ENCODE peak calls at places on chromosomes 13 and 19, in four cellular contexts. O is brain microvascular endothelial cell, E is right atrium auricular region, T is K562. L is an unnamed sample. For H3K27me3, the result is how much of the 10 kb centered on the place peaks cover.

GRCh38 chr19:56668676-56669075 is 2.9 kb downstream of the ZNF835 start:
- DNase-seq in O (no peak), E (no peak), T (no peak), L (no peak)

GRCh38 chr13:89514534-89515312 is 1832.8 kb upstream of the MIR17HG start:
- DNase-seq in O (peak), E (no peak), T (no peak), L (no peak)

GRCh38 chr13:76934671-76935070 is 13.6 kb upstream of the ACOD1 start:
- DNase-seq in O (no peak), E (no peak), T (no peak), L (no peak)

GRCh38 chr19:19487077-19488040 is 28.0 kb downstream of the TSSK6 start:
- DNase-seq in O (no peak), E (no peak), T (no peak), L (no peak)

GRCh38 chr19:56142087-56142787 is 1.1 kb downstream of the ZNF444 start:
- DNase-seq in O (no peak), E (no peak), T (no peak), L (no peak)

GRCh38 chr19:8340341-8341096 is 2.5 kb downstream of the KANK3 start:
- DNase-seq in O (no peak), E (peak), T (no peak), L (no peak)

GRCh38 chr13:110403721-110404120 is 96.6 kb downstream of the COL4A2 start:
- DNase-seq in O (no peak), E (no peak), T (no peak), L (no peak)

GRCh38 chr13:27415116-27415515 is 9.3 kb upstream of the GTF3A start:
- DNase-seq in O (no peak), E (no peak), T (no peak), L (no peak)

GRCh38 chr13:97223711-97224461 is 1.8 kb downstream of the MBNL2 start:
- DNase-seq in O (peak), E (peak), T (peak), L (peak)

GRCh38 chr19:17528610-17529009 is 17.2 kb downstream of the PGLS start:
- DNase-seq in O (no peak), E (no peak), T (no peak), L (no peak)

GRCh38 chr13:114142640-114143490 is 10.4 kb upstream of the RASA3 start:
- DNase-seq in O (no peak), E (no peak), T (no peak), L (peak)

GRCh38 chr13:48783181-48783630 is 129.5 kb downstream of the CYSLTR2 start:
- DNase-seq in O (peak), E (peak), T (peak), L (no peak)

GRCh38 chr13:19888799-19889198 is 25.4 kb upstream of the ZMYM5 start:
- DNase-seq in O (no peak), E (no peak), T (no peak), L (no peak)

GRCh38 chr13:49996951-49997895 is at the start of gene TRIM13:
- DNase-seq in O (peak), E (peak), T (peak), L (peak)
- TF ChIP-seq CTCF in O (peak), E (peak), T (peak), L (peak)

GRCh38 chr19:11422163-11423068 is 3.3 kb upstream of the RGL3 start:
- DNase-seq in O (peak), E (peak), T (no peak), L (peak)
- H3K4me3 ChIP-seq in O (peak), E (peak), T (no peak), L (peak)

GRCh38 chr19:41991025-41991424 is 3.0 kb downstream of the ATP1A3 start:
- DNase-seq in O (no peak), E (no peak), T (no peak), L (no peak)

GRCh38 chr19:41995959-41996797 is 2.1 kb upstream of the ATP1A3 start:
- DNase-seq in O (no peak), E (no peak), T (peak), L (no peak)

GRCh38 chr19:41994521-41994971 is 516 bp upstream of the ATP1A3 start:
- DNase-seq in O (no peak), E (no peak), T (no peak), L (no peak)

GRCh38 chr19:41994994-41995958 is 1.2 kb upstream of the ATP1A3 start:
- DNase-seq in O (no peak), E (no peak), T (no peak), L (no peak)

DNA sequence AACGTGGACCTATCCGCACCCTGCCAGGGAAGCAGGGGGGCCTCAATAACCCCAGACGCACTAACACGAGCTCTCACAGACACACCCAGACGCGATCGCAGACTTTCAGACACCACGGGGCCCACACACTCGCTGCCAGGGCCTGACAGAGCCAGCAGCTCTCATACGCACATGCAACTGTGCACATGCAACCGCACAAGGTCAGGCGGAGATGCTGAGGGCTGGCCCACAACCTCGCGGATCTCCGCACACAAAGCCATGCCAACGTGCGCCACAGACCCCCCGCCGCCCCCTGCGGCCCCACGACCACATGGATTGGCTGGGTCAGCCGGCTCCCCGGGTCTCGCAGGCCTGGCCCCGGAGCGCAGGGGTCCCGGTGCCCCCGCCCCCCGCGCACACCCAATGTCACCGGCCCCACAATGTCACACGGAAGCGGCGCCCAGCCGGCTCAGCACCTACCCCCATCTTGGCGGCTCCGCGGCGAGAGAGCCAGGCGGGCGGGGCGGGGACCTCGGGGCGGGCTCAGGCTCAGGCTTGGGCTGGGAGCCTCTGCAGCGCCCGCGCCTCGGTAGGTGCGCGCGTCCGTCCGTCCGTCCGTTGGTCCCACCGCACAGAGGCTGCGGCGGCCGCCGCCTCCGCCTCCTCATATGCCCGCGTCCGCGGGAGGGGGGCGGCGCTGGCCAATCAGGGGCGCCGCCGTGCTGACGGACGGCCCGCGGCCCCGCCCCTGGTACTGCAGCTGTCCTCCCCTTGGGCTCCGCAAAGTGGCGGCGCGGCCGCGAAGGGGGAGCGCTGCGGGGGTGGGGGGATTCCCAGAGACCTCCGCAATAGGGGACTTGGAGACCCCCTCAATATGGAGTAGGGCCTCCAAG is at the start of gene ATP1A3:
- DNase-seq in O (peak), E (no peak), T (peak), L (peak)
- H3K27me3 ChIP-seq in O (under half), E (under half), T (under half), L (under half)

DNA sequence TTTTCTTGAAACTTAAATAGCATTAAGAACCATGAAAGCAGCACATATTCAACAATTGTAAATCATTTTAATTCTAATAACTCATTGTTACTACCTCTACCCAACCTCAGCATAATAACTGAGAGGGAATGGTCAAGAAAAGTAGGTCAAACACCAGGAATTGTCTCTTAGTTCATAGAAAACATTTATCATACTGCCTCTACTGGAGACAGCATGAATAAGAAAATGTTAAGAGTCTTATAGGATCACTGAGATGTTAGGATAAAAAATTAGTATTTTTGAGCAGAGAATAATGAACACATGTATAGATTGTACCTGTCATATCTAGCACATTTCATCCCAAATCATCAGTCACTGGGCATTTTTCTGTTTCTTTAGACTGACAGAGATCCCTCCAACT is 515.3 kb downstream of the PCDH9 start:
- DNase-seq in O (no peak), E (no peak), T (no peak), L (no peak)
- TF ChIP-seq CTCF in O (no peak), E (no peak), T (no peak), L (no peak)

DNA sequence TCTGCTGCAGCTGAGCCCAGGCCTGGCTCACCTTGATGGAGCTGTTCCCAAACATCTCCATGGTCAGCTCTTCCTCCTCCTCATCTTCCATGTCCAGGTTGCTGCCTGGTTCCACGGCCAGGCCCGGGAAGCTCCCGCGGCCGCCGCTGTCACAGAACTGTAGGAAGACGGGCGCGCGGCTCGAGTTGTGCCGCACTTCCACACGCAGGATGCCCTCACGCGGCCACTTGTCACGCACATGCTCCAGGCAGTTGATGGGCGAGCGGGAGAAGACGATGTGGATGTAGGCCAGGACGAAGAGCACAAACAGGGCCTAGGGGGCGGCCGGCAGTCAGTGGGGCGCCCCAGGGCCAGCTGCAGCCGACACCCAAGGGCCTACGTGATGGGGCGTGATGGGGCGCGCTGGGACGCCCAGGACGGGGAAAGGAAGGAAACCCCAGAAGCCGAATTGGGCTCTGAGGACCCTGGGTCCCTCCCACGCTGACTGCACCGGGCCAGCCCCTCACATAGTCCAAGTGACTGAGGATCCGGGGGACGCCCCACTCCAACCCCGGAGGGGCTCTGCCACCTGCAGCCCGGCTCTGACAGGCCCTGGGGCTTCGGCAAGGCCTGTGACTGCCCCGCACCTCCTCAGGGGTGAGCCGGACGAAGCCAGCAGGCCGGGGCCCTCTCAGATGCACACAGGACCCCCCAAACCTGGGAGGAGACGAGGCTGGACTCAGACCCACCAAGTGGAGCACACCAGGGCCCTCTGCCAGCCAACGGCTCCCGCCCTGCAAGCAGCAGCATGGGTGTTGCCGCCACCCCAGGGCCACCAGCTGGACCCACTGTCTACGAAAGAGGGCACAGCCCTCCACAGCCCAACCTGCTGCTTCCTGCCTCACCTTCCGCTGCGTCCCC is 6.5 kb downstream of the TMEM259 start:
- DNase-seq in O (no peak), E (no peak), T (no peak), L (no peak)
- H3K4me3 ChIP-seq in O (no peak), E (no peak), T (no peak), L (no peak)

GRCh38 chr19:48393196-48393558 is 291 bp upstream of the GRIN2D start:
- DNase-seq in O (no peak), E (no peak), T (no peak), L (no peak)
- H3K27me3 ChIP-seq in O (under half), E (under half), T (under half), L (under half)

GRCh38 chr13:106384516-106384915 is 150.9 kb downstream of the EFNB2 start:
- DNase-seq in O (no peak), E (no peak), T (no peak), L (no peak)

GRCh38 chr13:106385669-106386068 is 149.8 kb downstream of the EFNB2 start:
- DNase-seq in O (no peak), E (no peak), T (no peak), L (no peak)

GRCh38 chr13:106383791-106384190 is 151.7 kb downstream of the EFNB2 start:
- DNase-seq in O (no peak), E (no peak), T (no peak), L (no peak)

GRCh38 chr13:106381083-106381482 is 154.4 kb downstream of the EFNB2 start:
- DNase-seq in O (peak), E (no peak), T (no peak), L (no peak)

GRCh38 chr13:106382569-106382968 is 152.9 kb downstream of the EFNB2 start:
- DNase-seq in O (no peak), E (no peak), T (no peak), L (no peak)
- TF ChIP-seq CTCF in O (peak), E (no peak), T (no peak), L (no peak)

DNA sequence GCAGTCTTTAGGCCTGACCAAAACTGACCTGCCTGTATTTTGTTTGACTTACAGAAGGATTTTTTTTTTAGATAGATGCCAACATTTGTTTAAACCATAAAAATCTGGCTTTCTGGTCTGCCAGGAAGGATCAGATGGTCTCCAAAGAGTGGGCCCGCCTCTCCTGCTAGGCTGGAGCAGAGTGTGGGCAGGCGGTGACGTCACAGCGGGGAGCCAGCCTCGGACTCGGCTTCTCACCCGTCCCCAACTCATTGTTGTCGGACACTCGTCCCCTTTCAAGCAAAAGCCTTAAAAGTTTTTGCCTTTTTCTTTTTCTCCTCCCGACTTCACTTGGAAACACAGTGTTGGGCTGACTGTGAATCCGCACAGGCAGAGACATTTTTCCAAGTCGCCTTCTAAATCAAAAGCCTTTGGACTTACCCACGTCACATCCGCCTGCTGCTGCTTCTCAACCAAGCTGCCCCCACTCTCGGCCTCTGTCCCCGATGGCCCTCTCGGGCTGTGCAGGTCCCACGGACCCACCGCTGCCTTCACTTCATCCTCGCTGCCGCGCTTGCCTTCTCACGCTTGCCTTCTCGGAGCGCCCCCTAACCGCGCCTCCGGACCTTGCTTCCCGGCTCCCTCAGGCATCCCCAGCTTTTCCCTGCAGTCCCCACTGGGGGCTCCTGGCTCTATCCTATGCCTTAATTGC is 4.1 kb upstream of the ZNF135 start:
- DNase-seq in O (peak), E (peak), T (no peak), L (no peak)
- H3K4me3 ChIP-seq in O (peak), E (peak), T (no peak), L (no peak)

DNA sequence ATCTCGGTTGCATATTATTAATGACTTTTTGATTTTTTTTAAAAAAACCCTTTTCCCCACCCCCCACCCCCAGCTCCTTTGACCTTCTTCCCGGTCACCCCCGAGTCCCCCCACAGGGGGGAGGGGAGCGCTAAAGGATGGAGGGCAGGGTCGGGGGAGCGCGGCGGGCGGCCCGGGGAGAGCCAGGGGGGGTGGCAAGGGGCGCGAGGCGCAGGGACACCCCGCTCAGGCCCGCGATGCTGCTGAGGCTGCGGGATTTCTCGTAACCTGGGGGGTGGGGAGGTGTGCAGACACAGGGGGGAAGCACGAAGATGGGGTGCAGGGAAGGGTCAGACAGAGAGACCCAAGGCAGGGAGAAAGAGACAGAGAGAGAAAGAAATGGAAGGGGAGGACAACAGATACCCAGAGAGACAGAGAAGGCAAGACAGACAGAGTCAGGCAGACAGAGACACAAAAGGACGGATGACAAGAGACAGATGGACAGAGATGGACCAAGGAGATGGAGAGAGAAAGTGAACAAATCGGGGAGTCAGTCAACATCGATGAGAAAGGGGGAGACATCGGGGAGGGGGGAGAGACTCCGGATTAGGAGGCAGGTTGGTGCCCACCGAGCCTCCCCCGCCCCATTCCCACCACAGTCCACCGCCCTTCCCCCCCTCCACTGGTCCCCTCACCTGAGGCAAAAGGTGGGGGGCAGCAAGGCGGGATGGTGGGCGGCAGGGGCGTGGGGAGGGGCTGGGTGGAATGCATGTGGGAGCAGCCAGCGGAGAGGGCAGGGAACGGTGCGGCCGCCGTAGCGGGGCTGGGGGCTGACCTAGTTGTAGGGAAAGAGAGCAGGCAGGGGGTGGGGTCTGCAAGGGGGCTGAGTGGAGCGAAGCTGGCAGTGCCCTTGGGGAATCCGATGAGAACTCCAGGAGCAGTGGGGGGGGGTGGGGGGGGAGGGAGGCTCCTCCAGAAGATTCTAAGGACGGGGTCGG is 14.2 kb downstream of the KCNC3 start:
- DNase-seq in O (no peak), E (no peak), T (no peak), L (no peak)
- H3K27me3 ChIP-seq in O (under half), E (under half), T (under half), L (under half)

GRCh38 chr19:43723588-43723987 is 7.7 kb downstream of the IRGC start:
- DNase-seq in O (no peak), E (no peak), T (peak), L (no peak)
- TF ChIP-seq CTCF in O (peak), E (no peak), T (peak), L (peak)